ENCODE peak calls at places on chromosomes 11 and 22, in eight cellular contexts. X, Z, W, Y, V, Q, P and I are unnamed samples.

GRCh38 chr11:63212742-63213141 is 30.7 kb downstream of the SLC22A25 start:
- DNase-seq in X (no peak), P (no peak), Z (peak), Q (no peak), W (peak), Y (no peak), V (no peak), I (peak)

GRCh38 chr11:67646535-67647336 is 3.8 kb downstream of the ACY3 start:
- DNase-seq in X (no peak), V (no peak), Z (no peak), P (peak), Q (no peak), Y (peak), W (no peak), I (no peak)

GRCh38 chr11:113184498-113184897 is 129.9 kb upstream of the TTC12 start:
- DNase-seq in P (no peak), W (peak), Z (peak), X (no peak), Q (no peak), Y (no peak), V (no peak), I (peak)

GRCh38 chr11:118998822-118999221 is 884 bp downstream of the CENATAC start:
- DNase-seq in Y (no peak), Z (peak), X (no peak), Q (peak), W (peak), V (no peak), P (no peak), I (peak)

GRCh38 chr22:41573677-41574264 is 13.0 kb downstream of the CSDC2 start:
- DNase-seq in Z (no peak), Y (no peak), V (no peak), P (no peak), W (no peak), Q (no peak), X (no peak), I (no peak)

GRCh38 chr11:125192194-125192593 is 27.6 kb downstream of the PKNOX2 start:
- DNase-seq in V (no peak), Z (no peak), W (no peak), Q (no peak), Y (no peak), X (no peak), P (no peak), I (no peak)

GRCh38 chr11:84289381-84289906 is 1003.3 kb upstream of the CCDC90B start:
- DNase-seq in P (no peak), Z (peak), X (no peak), Y (no peak), Q (no peak), V (no peak), W (peak), I (peak)

GRCh38 chr11:131354251-131354701 is 16.1 kb upstream of the NTM start:
- DNase-seq in Z (no peak), V (no peak), Q (no peak), P (no peak), W (no peak), Y (no peak), X (no peak), I (no peak)

GRCh38 chr22:25546751-25547150 is 17.7 kb upstream of the GRK3 start:
- DNase-seq in Q (no peak), Z (peak), V (no peak), Y (peak), P (no peak), W (no peak), X (no peak), I (no peak)

GRCh38 chr22:31080848-31081649 is at the start of gene SMTN:
- DNase-seq in X (peak), P (peak), Y (peak), Z (peak), V (peak), W (peak), Q (peak), I (peak)

GRCh38 chr11:94128746-94129504 is at the start of gene PANX1:
- DNase-seq in X (peak), V (peak), Y (peak), W (peak), Q (peak), Z (peak), P (peak), I (peak)

GRCh38 chr22:45648320-45649070 is 23.1 kb upstream of the ATXN10 start:
- DNase-seq in W (no peak), Q (no peak), V (no peak), Y (no peak), X (no peak), P (no peak), Z (no peak), I (no peak)

GRCh38 chr22:22396741-22397291 is 111.7 kb downstream of the ZNF280B start:
- DNase-seq in P (no peak), Z (no peak), V (no peak), X (no peak), W (no peak), Q (no peak), Y (no peak), I (no peak)

GRCh38 chr11:99937330-99937729 is 749.8 kb upstream of the ARHGAP42 start:
- DNase-seq in Y (no peak), W (no peak), X (no peak), P (no peak), V (no peak), Q (no peak), Z (no peak), I (peak)

GRCh38 chr11:62961017-62961416 is 23.8 kb downstream of the SLC22A6 start:
- DNase-seq in Q (no peak), X (no peak), W (no peak), V (no peak), Y (no peak), Z (no peak), P (no peak), I (no peak)

GRCh38 chr22:29887358-29887757 is 4.4 kb downstream of the MTMR3 start:
- DNase-seq in V (no peak), P (no peak), Z (no peak), Y (no peak), X (no peak), W (no peak), Q (no peak), I (no peak)

GRCh38 chr11:102604875-102605274 is 20.3 kb downstream of the MMP20 start:
- DNase-seq in Z (no peak), Y (no peak), W (no peak), Q (no peak), P (no peak), X (no peak), V (no peak), I (peak)

GRCh38 chr11:134821422-134821821 is 409.4 kb upstream of the B3GAT1 start:
- DNase-seq in Q (peak), Y (no peak), X (no peak), V (no peak), W (no peak), P (no peak), Z (no peak), I (no peak)

GRCh38 chr22:19964701-19965386 is 23.2 kb upstream of the TXNRD2 start:
- DNase-seq in V (no peak), Z (no peak), W (no peak), X (no peak), Q (no peak), P (no peak), Y (no peak), I (no peak)

GRCh38 chr11:78251083-78251699 is 62.5 kb downstream of the USP35 start:
- DNase-seq in X (no peak), Q (no peak), Y (no peak), V (no peak), W (peak), Z (peak), P (no peak), I (peak)

GRCh38 chr11:91859666-91860065 is 365.0 kb upstream of the FAT3 start:
- DNase-seq in X (no peak), P (no peak), Q (no peak), Y (no peak), Z (peak), W (no peak), V (no peak), I (no peak)

GRCh38 chr11:8292351-8292750 is 28.7 kb upstream of the LMO1 start:
- DNase-seq in W (no peak), Z (no peak), X (no peak), Q (no peak), V (no peak), P (no peak), Y (no peak), I (no peak)

GRCh38 chr11:104254347-104254746 is 90.4 kb upstream of the PDGFD start:
- DNase-seq in X (peak), W (peak), Z (peak), P (no peak), Q (no peak), V (no peak), Y (no peak), I (peak)

GRCh38 chr22:33350961-33351360 is 292.8 kb upstream of the SYN3 start:
- DNase-seq in Z (no peak), V (no peak), X (no peak), W (no peak), Y (no peak), Q (no peak), P (no peak), I (no peak)

GRCh38 chr11:10862446-10862845 is 4.6 kb upstream of the ZBED5 start:
- DNase-seq in W (no peak), P (no peak), Z (no peak), Y (no peak), V (no peak), Q (no peak), X (no peak), I (no peak)